ENCODE peak calls at places on chromosomes 2 and 18, in eight cellular contexts. V is heart left ventricle; S is hepatocyte; H is CD8-positive, alpha-beta T cell; L is vagina; A is GM23248; N is K562; O is OCI-LY7. T is an unnamed sample. For H3K4me1, the result is how much of the 10 kb centered on the place peaks cover.

GRCh38 chr2:873651-874580 is 76.7 kb upstream of the SNTG2 start:
- DNase-seq in V (no peak), S (no peak), H (no peak), L (no peak), A (no peak), N (no peak), O (no peak), T (no peak)

GRCh38 chr2:197576631-197577030 is 60.8 kb downstream of the MOB4 start:
- DNase-seq in V (no peak), S (peak), H (no peak), L (no peak), A (peak), N (no peak), O (no peak), T (no peak)

GRCh38 chr2:38900726-38901125 is 11.1 kb downstream of the ARHGEF33 start:
- DNase-seq in V (no peak), S (no peak), H (no peak), L (no peak), A (no peak), N (no peak), O (no peak), T (no peak)

GRCh38 chr2:42167458-42167857 is 1.7 kb upstream of the EML4 start:
- DNase-seq in V (no peak), S (no peak), H (no peak), L (no peak), A (no peak), N (no peak), O (no peak), T (no peak)

GRCh38 chr2:191051177-191051576 is 37.2 kb upstream of the STAT1 start:
- DNase-seq in V (no peak), S (no peak), H (no peak), L (no peak), A (peak), N (no peak), O (no peak), T (no peak)

GRCh38 chr2:9174771-9175441 is 31.7 kb upstream of the ASAP2 start:
- DNase-seq in V (no peak), S (peak), H (no peak), L (no peak), A (peak), N (no peak), O (peak), T (no peak)

GRCh38 chr2:67572721-67573485 is 175.8 kb downstream of the ETAA1 start:
- DNase-seq in V (no peak), S (no peak), H (no peak), L (no peak), A (peak), N (no peak), O (no peak), T (no peak)

GRCh38 chr2:150866431-150866830 is 379.0 kb upstream of the RND3 start:
- DNase-seq in V (no peak), S (no peak), H (no peak), L (no peak), A (peak), N (no peak), O (no peak), T (no peak)

GRCh38 chr2:102735431-102736130 is 26.2 kb upstream of the TMEM182 start:
- DNase-seq in V (no peak), S (peak), H (no peak), L (no peak), A (no peak), N (no peak), O (no peak), T (peak)

GRCh38 chr2:120660771-120661459 is 74.8 kb upstream of the GLI2 start:
- DNase-seq in V (no peak), S (no peak), H (no peak), L (peak), A (no peak), N (no peak), O (no peak), T (no peak)

GRCh38 chr2:205650450-205650849 is 31.9 kb upstream of the NRP2 start:
- DNase-seq in V (no peak), S (no peak), H (no peak), L (no peak), A (peak), N (no peak), O (no peak), T (peak)

GRCh38 chr2:119482481-119483394 is 41.5 kb downstream of the SCTR start:
- DNase-seq in V (peak), S (peak), H (no peak), L (peak), A (peak), N (no peak), O (no peak), T (no peak)

GRCh38 chr2:101467306-101467705 is 7.6 kb downstream of the RFX8 start:
- DNase-seq in V (no peak), S (no peak), H (no peak), L (no peak), A (no peak), N (no peak), O (no peak), T (peak)

GRCh38 chr2:10303634-10304378 is 1.1 kb downstream of the HPCAL1 start:
- DNase-seq in V (peak), S (peak), H (peak), L (no peak), A (peak), N (peak), O (peak), T (peak)

GRCh38 chr2:172516299-172516698 is 39.6 kb upstream of the PDK1 start:
- DNase-seq in V (no peak), S (no peak), H (no peak), L (no peak), A (peak), N (no peak), O (no peak), T (no peak)

GRCh38 chr2:57516740-57517340 is 529.8 kb upstream of the VRK2 start:
- DNase-seq in V (no peak), S (peak), H (no peak), L (no peak), A (peak), N (peak), O (peak), T (peak)

GRCh38 chr2:15357186-15357585 is 203.9 kb downstream of the NBAS start:
- DNase-seq in V (no peak), S (no peak), H (no peak), L (no peak), A (no peak), N (no peak), O (no peak), T (no peak)

GRCh38 chr2:151713291-151713903 is 20.9 kb downstream of the NEB start:
- DNase-seq in V (no peak), S (no peak), H (no peak), L (no peak), A (no peak), N (no peak), O (no peak), T (no peak)

GRCh38 chr18:36711813-36712444 is 116.9 kb downstream of the TPGS2 start:
- DNase-seq in V (peak), S (peak), H (no peak), L (no peak), A (peak), N (no peak), O (no peak), T (no peak)

GRCh38 chr2:67919490-67919889 is 143.3 kb downstream of the C1D start:
- DNase-seq in V (no peak), S (no peak), H (no peak), L (no peak), A (no peak), N (no peak), O (no peak), T (no peak)

GRCh38 chr2:120949027-120949956 is 213.6 kb downstream of the GLI2 start:
- DNase-seq in V (no peak), S (no peak), H (no peak), L (no peak), A (peak), N (peak), O (peak), T (no peak)

GRCh38 chr18:30748541-30748940 is 294.0 kb downstream of the DSC3 start:
- DNase-seq in V (no peak), S (no peak), H (no peak), L (no peak), A (no peak), N (no peak), O (no peak), T (no peak)

GRCh38 chr2:138716183-138716582 is 64.0 kb downstream of the NXPH2 start:
- DNase-seq in V (no peak), S (no peak), H (no peak), L (no peak), A (peak), N (no peak), O (peak), T (no peak)

GRCh38 chr2:239154971-239155805 is 245.6 kb downstream of the HDAC4 start:
- DNase-seq in V (peak), S (no peak), H (no peak), L (no peak), A (no peak), N (no peak), O (no peak), T (no peak)
- H3K4me1 ChIP-seq in V (under half), S (under half), H (under half), L (under half), A (under half), N (under half), O (under half), T (under half)

GRCh38 chr2:37083873-37084792 is at the start of the genes GPATCH11 and HEATR5B:
- DNase-seq in V (peak), S (peak), H (peak), L (peak), A (peak), N (peak), O (peak), T (peak)
- H3K4me1 ChIP-seq in V (half or more), S (under half), H (half or more), L (under half), A (under half), N (under half), O (half or more), T (under half)

DNA sequence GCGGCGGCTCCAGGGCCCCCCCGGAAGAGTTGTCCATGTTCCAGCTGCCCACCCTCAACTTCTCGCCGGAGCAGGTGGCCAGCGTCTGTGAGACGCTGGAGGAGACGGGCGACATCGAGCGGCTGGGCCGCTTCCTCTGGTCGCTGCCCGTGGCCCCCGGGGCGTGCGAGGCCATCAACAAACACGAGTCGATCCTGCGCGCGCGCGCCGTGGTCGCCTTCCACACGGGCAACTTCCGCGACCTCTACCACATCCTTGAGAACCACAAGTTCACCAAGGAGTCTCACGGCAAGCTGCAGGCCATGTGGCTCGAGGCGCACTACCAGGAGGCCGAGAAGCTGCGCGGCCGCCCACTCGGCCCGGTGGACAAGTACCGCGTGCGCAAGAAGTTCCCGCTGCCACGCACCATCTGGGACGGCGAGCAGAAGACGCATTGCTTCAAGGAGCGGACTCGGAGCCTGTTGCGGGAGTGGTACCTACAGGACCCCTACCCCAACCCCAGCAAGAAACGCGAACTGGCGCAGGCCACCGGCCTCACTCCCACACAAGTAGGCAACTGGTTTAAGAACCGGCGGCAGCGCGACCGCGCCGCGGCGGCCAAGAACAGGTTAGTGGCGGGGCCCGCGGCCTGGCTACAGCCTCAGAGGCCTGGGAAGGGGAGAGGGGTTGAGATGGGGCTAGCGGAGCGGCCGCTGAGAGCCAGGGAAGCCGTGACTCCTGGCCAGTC is 965 bp downstream of the SIX3 start:
- DNase-seq in V (no peak), S (no peak), H (no peak), L (no peak), A (peak), N (no peak), O (no peak), T (peak)
- H3K4me1 ChIP-seq in V (under half), S (under half), H (under half), L (half or more), A (under half), N (under half), O (under half), T (under half)

GRCh38 chr2:85704038-85704437 is 9.9 kb downstream of the GNLY start:
- DNase-seq in V (no peak), S (no peak), H (no peak), L (no peak), A (no peak), N (no peak), O (no peak), T (no peak)
- H3K4me1 ChIP-seq in V (half or more), S (under half), H (under half), L (under half), A (under half), N (under half), O (under half), T (under half)

GRCh38 chr2:176687350-176687749 is 418.1 kb downstream of the MTX2 start:
- DNase-seq in V (peak), S (no peak), H (no peak), L (no peak), A (no peak), N (no peak), O (no peak), T (no peak)
- H3K4me1 ChIP-seq in V (under half), S (under half), H (under half), L (under half), A (under half), N (under half), O (under half), T (under half)

GRCh38 chr18:48835745-48836191 is 115.0 kb downstream of the SMAD7 start:
- DNase-seq in V (no peak), S (no peak), H (no peak), L (no peak), A (no peak), N (no peak), O (no peak), T (no peak)

GRCh38 chr18:48837676-48838075 is 113.1 kb downstream of the SMAD7 start:
- DNase-seq in V (no peak), S (no peak), H (no peak), L (no peak), A (no peak), N (no peak), O (no peak), T (no peak)

GRCh38 chr18:48835119-48835518 is 115.6 kb downstream of the SMAD7 start:
- DNase-seq in V (no peak), S (no peak), H (no peak), L (no peak), A (no peak), N (no peak), O (no peak), T (no peak)

GRCh38 chr18:48836806-48837615 is 113.8 kb downstream of the SMAD7 start:
- DNase-seq in V (peak), S (no peak), H (no peak), L (no peak), A (no peak), N (no peak), O (no peak), T (no peak)

GRCh38 chr18:48836231-48836805 is 114.4 kb downstream of the SMAD7 start:
- DNase-seq in V (no peak), S (no peak), H (no peak), L (no peak), A (no peak), N (no peak), O (no peak), T (no peak)
- H3K4me1 ChIP-seq in V (half or more), S (half or more), H (half or more), L (half or more), A (half or more), N (under half), O (half or more), T (under half)

GRCh38 chr2:37784071-37784758 is 112.8 kb upstream of the CDC42EP3 start:
- DNase-seq in V (no peak), S (no peak), H (no peak), L (no peak), A (no peak), N (no peak), O (no peak), T (no peak)

GRCh38 chr2:37782721-37783438 is 111.4 kb upstream of the CDC42EP3 start:
- DNase-seq in V (no peak), S (no peak), H (no peak), L (no peak), A (peak), N (no peak), O (no peak), T (no peak)

GRCh38 chr2:37783545-37783944 is 112.1 kb upstream of the CDC42EP3 start:
- DNase-seq in V (no peak), S (no peak), H (no peak), L (no peak), A (no peak), N (no peak), O (no peak), T (no peak)

GRCh38 chr2:37781028-37781427 is 109.6 kb upstream of the CDC42EP3 start:
- DNase-seq in V (no peak), S (no peak), H (no peak), L (no peak), A (peak), N (no peak), O (no peak), T (no peak)

DNA sequence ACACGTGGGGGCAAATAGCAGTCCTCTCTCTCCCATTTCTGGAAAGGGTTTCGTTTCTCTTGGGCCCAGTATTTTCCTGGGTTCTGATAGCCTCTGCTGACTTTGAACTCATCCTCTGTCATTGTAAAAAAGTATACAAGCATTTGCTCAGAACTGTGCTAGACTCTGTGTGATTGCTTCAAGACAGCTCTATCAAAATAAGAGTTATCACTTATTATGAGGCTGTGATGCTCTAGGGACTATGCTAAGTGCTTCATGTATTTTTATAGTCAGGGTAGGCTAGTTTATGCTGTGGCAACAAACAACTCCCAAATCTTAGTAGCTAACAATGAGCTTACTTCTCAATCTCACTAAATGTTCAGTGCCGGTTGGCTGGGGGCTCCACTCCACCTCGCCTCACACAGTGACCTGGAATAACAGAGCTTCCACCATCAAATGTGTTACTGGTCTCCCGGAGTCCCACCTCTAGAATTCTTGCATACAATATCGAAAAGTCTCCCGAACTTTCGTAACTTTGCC is 110.8 kb upstream of the CDC42EP3 start:
- DNase-seq in V (no peak), S (no peak), H (no peak), L (no peak), A (no peak), N (no peak), O (no peak), T (no peak)
- H3K4me1 ChIP-seq in V (under half), S (under half), H (under half), L (under half), A (half or more), N (under half), O (under half), T (under half)

DNA sequence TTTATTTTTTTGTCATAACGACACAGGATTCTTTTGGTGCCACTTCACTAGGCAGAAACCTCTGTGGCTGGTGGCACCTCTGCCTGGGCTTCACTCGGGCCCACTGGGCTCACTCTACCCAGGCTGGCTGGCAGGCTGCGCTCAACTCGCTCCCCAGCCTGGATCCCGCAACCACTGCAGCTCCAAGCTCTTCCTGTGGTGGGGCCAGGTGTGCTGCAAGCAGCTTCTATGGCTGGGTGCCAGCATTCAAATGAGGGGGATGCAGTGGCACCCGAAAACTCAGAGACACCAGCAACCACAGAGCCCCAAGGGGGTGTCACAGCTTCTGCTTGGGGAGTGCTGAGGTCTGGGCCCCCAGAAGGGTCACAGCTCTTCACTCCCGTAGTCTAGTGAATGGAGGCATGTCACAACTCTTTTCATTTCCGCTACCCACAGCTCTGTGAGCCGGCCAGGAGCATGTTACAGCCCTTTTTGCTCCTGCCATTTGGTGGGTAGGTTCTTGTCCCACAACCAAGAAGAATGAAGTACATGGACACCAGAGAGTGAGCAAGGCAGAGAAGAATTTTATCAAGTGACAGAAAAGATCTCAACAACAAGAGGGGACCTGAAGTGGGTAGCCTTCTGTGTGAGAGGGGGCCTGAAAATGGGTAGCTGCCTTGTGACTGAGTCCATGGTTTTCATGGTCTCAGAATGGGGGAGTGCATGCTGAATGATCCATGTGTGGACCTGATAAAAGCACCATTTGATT is 170.1 kb downstream of the UBR3 start:
- DNase-seq in V (no peak), S (no peak), H (no peak), L (no peak), A (no peak), N (no peak), O (peak), T (no peak)
- H3K4me1 ChIP-seq in V (under half), S (under half), H (under half), L (under half), A (under half), N (under half), O (under half), T (under half)

T was measured in neural progenitor cell.